ENCODE peak calls at places on chromosome 1, in nine cellular contexts. Z is ascending aorta, X is fibroblast of lung, C is hepatocyte, U is breast epithelium, K is uterus, M is spleen, J is left ventricle myocardium inferior, S is SK-N-SH. G is an unnamed sample. For H3K4me1, the result is how much of the 10 kb centered on the place peaks cover.

GRCh38 chr1:36387141-36387949 is 1.6 kb upstream of the STK40 start:
- DNase-seq in S (no peak), J (no peak), K (peak), Z (peak), X (peak), M (no peak), U (no peak), C (peak), G (no peak)

GRCh38 chr1:87141556-87141955 is 187.1 kb upstream of the LMO4 start:
- DNase-seq in Z (no peak), X (no peak), M (no peak), K (no peak), U (no peak), J (no peak), S (no peak), C (no peak), G (no peak)

GRCh38 chr1:87515781-87516180 is 187.1 kb downstream of the LMO4 start:
- DNase-seq in Z (no peak), U (no peak), C (no peak), K (no peak), J (no peak), X (peak), S (no peak), M (no peak), G (no peak)

GRCh38 chr1:208235983-208236761 is 8.0 kb downstream of the PLXNA2 start:
- DNase-seq in X (peak), Z (peak), K (peak), S (no peak), C (peak), M (no peak), U (no peak), J (peak), G (no peak)

GRCh38 chr1:242523968-242524570 is 428 bp downstream of the PLD5 start:
- DNase-seq in K (peak), U (peak), Z (peak), C (peak), S (peak), M (peak), X (peak), J (peak), G (no peak)

GRCh38 chr1:93416183-93416582 is 31.7 kb upstream of the FNBP1L start:
- DNase-seq in C (no peak), J (no peak), M (no peak), S (no peak), K (no peak), X (no peak), U (no peak), Z (no peak), G (no peak)

GRCh38 chr1:9213956-9214355 is 20.6 kb upstream of the H6PD start:
- DNase-seq in K (no peak), U (no peak), X (no peak), C (no peak), S (no peak), Z (no peak), M (no peak), J (no peak), G (no peak)

GRCh38 chr1:208231929-208232360 is 12.2 kb downstream of the PLXNA2 start:
- DNase-seq in C (no peak), X (peak), U (no peak), M (no peak), Z (peak), K (no peak), J (no peak), S (peak), G (no peak)

GRCh38 chr1:68570859-68571258 is 74.0 kb upstream of the DEPDC1 start:
- DNase-seq in S (no peak), J (no peak), X (no peak), U (no peak), K (no peak), Z (no peak), M (no peak), C (no peak), G (no peak)

GRCh38 chr1:225819346-225820192 is 9.6 kb downstream of the EPHX1 start:
- DNase-seq in C (no peak), X (no peak), M (no peak), K (peak), J (no peak), U (no peak), S (no peak), Z (no peak), G (no peak)

GRCh38 chr1:225816643-225817538 is 7.0 kb downstream of the EPHX1 start:
- DNase-seq in J (peak), C (peak), S (no peak), K (peak), U (no peak), M (peak), X (peak), Z (peak), G (no peak)

GRCh38 chr1:225820522-225821120 is 10.7 kb downstream of the EPHX1 start:
- DNase-seq in M (no peak), U (no peak), J (no peak), S (no peak), X (peak), C (no peak), K (no peak), Z (no peak), G (no peak)

GRCh38 chr1:225817611-225818061 is 7.7 kb downstream of the EPHX1 start:
- DNase-seq in Z (peak), S (no peak), X (peak), J (peak), M (no peak), K (peak), U (peak), C (no peak), G (no peak)

GRCh38 chr1:225818229-225818628 is 8.3 kb downstream of the EPHX1 start:
- DNase-seq in K (no peak), J (no peak), X (no peak), U (no peak), M (no peak), C (no peak), Z (no peak), S (no peak), G (no peak)
- H3K27ac ChIP-seq in K (peak), J (peak), X (no peak), U (peak), M (peak), C (peak), Z (peak), S (peak), G (peak)

GRCh38 chr1:229537894-229538293 is 20.6 kb downstream of the ABCB10 start:
- DNase-seq in S (no peak), J (no peak), M (no peak), K (no peak), Z (no peak), U (no peak), C (no peak), X (no peak), G (no peak)
- TF ChIP-seq CTCF in S (no peak), J (no peak), M (no peak), K (no peak), Z (no peak), U (no peak), C (no peak), X (no peak), G (no peak)

GRCh38 chr1:214285622-214286440 is 4.9 kb downstream of the SMYD2 start:
- DNase-seq in J (no peak), M (no peak), C (no peak), Z (no peak), U (no peak), S (no peak), X (no peak), K (no peak), G (no peak)
- H3K4me1 ChIP-seq in J (half or more), M (under half), C (under half), Z (under half), U (under half), S (under half), X (under half), K (under half), G (under half)

DNA sequence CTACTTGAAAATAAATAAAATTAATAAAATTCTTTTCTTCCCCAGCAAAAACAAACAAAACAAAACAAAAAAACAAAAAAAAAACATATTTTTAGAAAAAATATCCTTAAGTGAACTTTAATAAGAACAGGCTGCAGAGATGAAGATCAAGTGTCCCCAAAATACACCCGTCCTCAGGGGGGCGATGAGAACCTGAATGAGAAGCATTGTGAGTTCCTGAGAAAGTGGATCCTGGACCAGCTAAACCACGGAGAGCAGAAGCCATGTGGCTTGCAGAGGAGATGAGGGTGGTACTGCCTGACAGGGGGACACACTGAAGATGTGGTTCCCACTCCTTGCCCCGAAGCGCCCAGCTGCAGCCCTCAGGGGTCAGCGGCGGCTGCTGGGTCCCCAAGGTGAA is 89.3 kb downstream of the ITPKB start:
- DNase-seq in K (no peak), S (no peak), C (no peak), M (peak), U (no peak), X (peak), Z (no peak), J (peak), G (no peak)
- H3K27ac ChIP-seq in K (no peak), S (no peak), C (no peak), M (no peak), U (no peak), X (no peak), Z (peak), J (no peak), G (no peak)

GRCh38 chr1:60126733-60127132 is 53.2 kb upstream of the C1orf87 start:
- DNase-seq in C (no peak), U (no peak), S (no peak), Z (no peak), K (no peak), M (no peak), X (peak), J (no peak), G (no peak)
- TF ChIP-seq CTCF in C (no peak), U (no peak), S (peak), Z (no peak), K (no peak), M (no peak), X (no peak), J (no peak), G (no peak)

DNA sequence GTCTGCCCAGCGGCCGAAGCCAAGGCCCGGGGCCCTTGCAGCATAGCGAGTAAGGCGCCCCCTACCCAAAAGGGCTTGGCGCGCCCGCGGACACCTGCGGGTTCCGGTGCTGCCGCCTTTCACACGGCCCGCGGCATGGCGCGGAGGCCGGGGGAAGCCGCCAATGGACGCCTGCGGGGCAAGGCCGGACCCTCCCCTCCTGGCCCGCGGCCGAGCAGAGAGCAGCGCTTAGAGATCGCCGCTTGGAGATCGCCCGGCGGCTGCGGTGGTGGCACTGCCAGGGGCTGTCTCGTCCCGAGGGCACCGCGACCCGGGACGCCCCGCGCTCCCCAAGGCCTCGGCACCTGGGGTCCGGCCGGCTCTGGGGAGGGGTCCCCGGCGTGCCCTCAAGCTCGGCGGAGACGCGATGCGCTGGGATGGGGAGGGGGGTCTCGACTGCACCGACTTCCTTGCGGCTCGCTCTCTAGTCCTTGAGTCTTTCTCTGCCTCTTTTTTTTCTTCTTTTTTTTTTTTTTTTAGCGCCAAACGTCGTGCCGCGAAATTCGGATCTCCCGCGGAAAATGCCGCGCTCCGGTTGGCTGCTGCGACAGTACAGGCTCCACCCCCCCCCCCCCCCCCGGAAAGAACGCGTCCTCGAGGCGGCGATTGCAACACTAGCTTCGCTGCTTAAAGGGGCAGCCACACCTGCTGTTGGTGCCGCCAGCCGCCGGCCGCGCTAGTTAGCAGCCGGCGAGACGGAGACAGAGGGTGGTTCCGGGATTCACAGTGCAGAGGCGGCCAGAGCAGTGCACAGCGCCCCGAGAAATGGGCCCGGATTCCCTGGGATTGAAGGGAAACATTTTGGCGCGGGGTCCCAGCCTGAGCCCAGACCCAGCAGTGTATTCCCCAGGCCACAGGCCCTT is at the start of gene E2F2:
- DNase-seq in S (peak), J (peak), Z (peak), C (peak), K (peak), M (peak), X (peak), U (peak), G (peak)
- H3K4me1 ChIP-seq in S (under half), J (under half), Z (under half), C (under half), K (under half), M (half or more), X (under half), U (under half), G (half or more)

DNA sequence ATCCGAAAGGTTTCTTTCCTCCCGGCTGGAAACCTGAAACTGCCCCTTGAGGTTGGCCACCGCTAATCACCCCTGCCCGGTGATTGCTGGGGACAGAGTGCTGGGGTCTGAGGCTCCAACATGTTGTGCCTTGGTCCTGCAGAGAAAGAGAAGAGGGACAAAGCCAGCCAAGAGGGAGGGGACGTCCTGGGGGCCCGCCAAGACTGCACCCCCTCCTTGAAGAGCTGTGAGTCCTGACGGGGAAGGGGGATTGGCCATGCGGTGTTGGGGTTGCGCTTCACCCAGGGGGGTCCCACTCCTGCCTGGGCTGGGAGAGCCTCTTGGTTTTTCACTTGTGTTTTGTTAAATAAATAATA is 19.5 kb downstream of the LDLRAP1 start:
- DNase-seq in K (no peak), Z (no peak), S (no peak), U (no peak), X (no peak), J (no peak), C (no peak), M (peak), G (no peak)
- H3K27ac ChIP-seq in K (no peak), Z (peak), S (no peak), U (peak), X (no peak), J (no peak), C (no peak), M (peak), G (peak)

GRCh38 chr1:34549199-34549598 is 205.6 kb upstream of the GJB5 start:
- DNase-seq in J (no peak), M (no peak), C (peak), U (no peak), Z (no peak), S (no peak), K (no peak), X (no peak), G (no peak)

DNA sequence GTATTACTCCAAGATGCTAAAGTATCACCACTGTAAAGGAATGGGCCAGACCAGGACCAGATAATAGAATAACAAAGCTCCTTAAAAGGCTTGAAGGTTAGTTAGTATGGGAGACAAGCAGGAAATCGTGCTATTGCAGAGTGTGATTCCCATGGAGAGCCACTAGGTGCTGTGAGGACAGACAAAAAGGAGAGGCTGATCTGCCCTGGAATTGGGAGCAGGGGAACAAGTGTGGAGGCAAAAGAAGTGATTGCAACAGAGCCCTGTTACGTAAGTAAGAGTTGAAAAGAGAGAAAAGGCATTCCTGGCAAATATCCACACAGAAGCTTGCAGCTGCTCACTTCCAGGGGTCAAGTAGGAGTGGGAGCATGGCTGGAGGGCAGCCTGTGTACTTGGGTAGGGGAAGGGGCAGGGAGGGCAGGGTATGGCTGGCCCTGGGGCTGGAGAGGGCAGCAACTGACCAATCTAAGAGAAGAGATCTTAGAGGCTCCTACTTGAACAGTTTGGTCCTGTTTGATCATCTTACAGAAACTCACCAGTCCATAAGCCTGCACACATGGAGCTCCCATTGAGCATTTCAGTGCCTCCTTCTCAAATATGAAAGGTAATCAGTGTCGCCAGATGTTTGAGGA is 207.7 kb upstream of the GJB5 start:
- DNase-seq in X (no peak), J (no peak), K (no peak), S (peak), Z (no peak), U (no peak), M (no peak), C (peak), G (no peak)
- TF ChIP-seq CTCF in X (no peak), J (no peak), K (no peak), S (no peak), Z (no peak), U (no peak), M (no peak), C (peak), G (peak)

GRCh38 chr1:230129341-230129740 is 62.3 kb downstream of the GALNT2 start:
- DNase-seq in J (no peak), C (no peak), U (no peak), S (no peak), X (no peak), K (no peak), M (no peak), Z (no peak), G (no peak)

GRCh38 chr1:230131457-230131856 is 64.4 kb downstream of the GALNT2 start:
- DNase-seq in Z (no peak), J (no peak), U (no peak), C (no peak), S (no peak), X (no peak), K (no peak), M (no peak), G (no peak)

GRCh38 chr1:230135726-230136125 is 68.7 kb downstream of the GALNT2 start:
- DNase-seq in X (no peak), C (no peak), J (no peak), S (no peak), Z (no peak), M (no peak), K (no peak), U (no peak), G (no peak)

GRCh38 chr1:230130172-230130944 is 63.3 kb downstream of the GALNT2 start:
- DNase-seq in C (no peak), M (peak), K (no peak), U (no peak), S (no peak), Z (no peak), J (no peak), X (no peak), G (no peak)

DNA sequence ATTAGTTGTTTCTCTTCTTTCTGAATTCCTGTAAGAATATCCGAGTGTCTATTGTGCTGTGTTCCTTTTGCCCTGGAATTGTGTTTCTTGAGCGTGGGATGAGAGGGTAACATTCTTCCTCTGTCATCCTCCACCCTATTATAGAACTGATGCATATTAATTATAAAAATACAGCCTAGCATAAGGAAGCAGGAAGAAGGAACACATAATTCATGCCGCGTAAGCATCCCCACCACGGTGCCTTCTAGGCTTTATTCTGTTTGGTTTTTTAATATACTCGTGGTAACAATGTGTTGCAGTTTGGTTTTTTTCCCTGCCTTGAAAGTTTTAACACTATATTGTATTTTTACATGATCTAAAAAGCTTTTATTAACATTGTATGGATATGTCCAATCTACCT is 65.7 kb downstream of the GALNT2 start:
- DNase-seq in K (no peak), J (no peak), X (no peak), C (no peak), M (no peak), U (no peak), Z (no peak), S (no peak), G (no peak)
- H3K4me1 ChIP-seq in K (under half), J (under half), X (under half), C (under half), M (under half), U (under half), Z (under half), S (under half), G (under half)

DNA sequence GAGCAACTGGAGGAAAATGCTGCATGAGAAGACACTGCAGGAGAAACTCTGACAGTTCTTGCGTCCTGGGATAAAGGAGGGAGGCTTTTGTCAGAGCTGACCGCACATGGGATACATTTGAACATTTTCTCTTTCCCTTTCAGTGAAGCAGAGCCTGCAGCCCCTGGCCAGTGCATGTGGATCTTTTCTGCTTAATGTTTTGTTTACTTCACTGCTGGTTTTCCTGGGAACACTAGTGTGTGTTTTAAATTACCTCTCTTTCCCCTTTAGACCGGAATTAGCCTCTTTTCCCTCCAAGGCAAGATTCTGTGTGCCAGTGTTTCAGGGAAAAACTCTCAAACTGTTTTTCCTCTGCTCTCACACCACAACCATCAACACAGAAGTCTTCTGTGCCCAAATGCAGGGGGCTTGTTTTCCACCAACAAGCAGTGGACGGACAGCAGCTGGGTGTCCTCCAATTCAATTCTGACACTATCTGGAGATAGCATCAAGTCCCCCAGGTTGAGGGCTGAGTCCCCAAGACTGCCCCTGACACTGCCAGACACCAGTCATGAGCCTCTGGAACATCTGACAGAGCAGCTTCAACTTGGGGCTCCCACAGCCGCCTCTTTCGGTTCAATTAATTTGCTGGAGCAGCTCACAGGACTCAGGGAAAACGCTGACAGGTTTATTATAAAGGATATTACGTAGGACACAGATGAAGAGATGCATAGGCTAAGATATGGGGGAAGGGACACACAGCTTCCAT is 136.2 kb downstream of the RHOU start:
- DNase-seq in M (no peak), S (no peak), K (no peak), U (no peak), X (peak), Z (no peak), J (no peak), C (no peak), G (no peak)
- H3K27ac ChIP-seq in M (peak), S (no peak), K (peak), U (peak), X (no peak), Z (no peak), J (no peak), C (peak), G (no peak)